ENCODE peak calls at places on chromosomes 4 and X, in six cellular contexts. One of them, this sample, is unnamed.

GRCh38 chrX:16825306-16826035 is 39.2 kb downstream of the TXLNG start:
- DNase-seq in tibial nerve: no peak
- DNase-seq in pancreas: no peak
- DNase-seq in Jurkat, Clone E6-1: no peak
- DNase-seq in bronchial epithelial cell: peak
- DNase-seq in BJ: no peak
- DNase-seq in this sample: no peak

GRCh38 chr4:38160487-38161207 is 200.4 kb downstream of the PTTG2 start:
- DNase-seq in BJ: peak
- DNase-seq in bronchial epithelial cell: peak
- DNase-seq in Jurkat, Clone E6-1: no peak
- DNase-seq in pancreas: no peak
- DNase-seq in tibial nerve: peak
- DNase-seq in this sample: peak

GRCh38 chr4:187357045-187357643 is 633.5 kb upstream of the FAT1 start:
- DNase-seq in tibial nerve: no peak
- DNase-seq in bronchial epithelial cell: no peak
- DNase-seq in BJ: no peak
- DNase-seq in Jurkat, Clone E6-1: no peak
- DNase-seq in pancreas: no peak
- DNase-seq in this sample: no peak

GRCh38 chr4:38034986-38035882 is 75.0 kb downstream of the PTTG2 start:
- DNase-seq in BJ: no peak
- DNase-seq in pancreas: no peak
- DNase-seq in tibial nerve: peak
- DNase-seq in Jurkat, Clone E6-1: peak
- DNase-seq in bronchial epithelial cell: peak
- DNase-seq in this sample: no peak

GRCh38 chrX:97547873-97548578 is 664.3 kb downstream of the RPA4 start:
- DNase-seq in tibial nerve: no peak
- DNase-seq in Jurkat, Clone E6-1: no peak
- DNase-seq in bronchial epithelial cell: peak
- DNase-seq in pancreas: no peak
- DNase-seq in BJ: no peak
- DNase-seq in this sample: no peak

GRCh38 chr4:141140271-141141205 is 7.3 kb upstream of the RNF150 start:
- DNase-seq in tibial nerve: no peak
- DNase-seq in pancreas: no peak
- DNase-seq in bronchial epithelial cell: no peak
- DNase-seq in Jurkat, Clone E6-1: no peak
- DNase-seq in BJ: peak
- DNase-seq in this sample: no peak

GRCh38 chrX:34880656-34881055 is 61.9 kb upstream of the FAM47B start:
- DNase-seq in Jurkat, Clone E6-1: no peak
- DNase-seq in tibial nerve: no peak
- DNase-seq in BJ: peak
- DNase-seq in pancreas: no peak
- DNase-seq in bronchial epithelial cell: peak
- DNase-seq in this sample: no peak

GRCh38 chr4:170940043-170940724 is 850.4 kb upstream of the AADAT start:
- DNase-seq in tibial nerve: no peak
- DNase-seq in pancreas: no peak
- DNase-seq in BJ: no peak
- DNase-seq in Jurkat, Clone E6-1: no peak
- DNase-seq in bronchial epithelial cell: no peak
- DNase-seq in this sample: no peak

GRCh38 chrX:13476384-13476783 is 93.0 kb upstream of the EGFL6 start:
- DNase-seq in Jurkat, Clone E6-1: no peak
- DNase-seq in BJ: no peak
- DNase-seq in tibial nerve: no peak
- DNase-seq in bronchial epithelial cell: no peak
- DNase-seq in pancreas: no peak
- DNase-seq in this sample: no peak

GRCh38 chrX:135010921-135011320 is 11.4 kb downstream of the RTL8B start:
- DNase-seq in bronchial epithelial cell: no peak
- DNase-seq in tibial nerve: no peak
- DNase-seq in BJ: no peak
- DNase-seq in Jurkat, Clone E6-1: no peak
- DNase-seq in pancreas: no peak
- DNase-seq in this sample: no peak

GRCh38 chr4:182478475-182478874 is 235.3 kb downstream of the TENM3 start:
- DNase-seq in pancreas: no peak
- DNase-seq in bronchial epithelial cell: peak
- DNase-seq in BJ: no peak
- DNase-seq in tibial nerve: no peak
- DNase-seq in Jurkat, Clone E6-1: peak
- DNase-seq in this sample: no peak

GRCh38 chr4:53931423-53932060 is 132.9 kb downstream of the CHIC2 start:
- DNase-seq in BJ: no peak
- DNase-seq in tibial nerve: no peak
- DNase-seq in bronchial epithelial cell: no peak
- DNase-seq in pancreas: no peak
- DNase-seq in Jurkat, Clone E6-1: no peak
- DNase-seq in this sample: no peak
- H3K4me3 ChIP-seq in BJ: no peak
- H3K4me3 ChIP-seq in tibial nerve: no peak
- H3K4me3 ChIP-seq in bronchial epithelial cell: no peak
- H3K4me3 ChIP-seq in pancreas: no peak
- H3K4me3 ChIP-seq in Jurkat, Clone E6-1: no peak
- H3K4me3 ChIP-seq in this sample: no peak

DNA sequence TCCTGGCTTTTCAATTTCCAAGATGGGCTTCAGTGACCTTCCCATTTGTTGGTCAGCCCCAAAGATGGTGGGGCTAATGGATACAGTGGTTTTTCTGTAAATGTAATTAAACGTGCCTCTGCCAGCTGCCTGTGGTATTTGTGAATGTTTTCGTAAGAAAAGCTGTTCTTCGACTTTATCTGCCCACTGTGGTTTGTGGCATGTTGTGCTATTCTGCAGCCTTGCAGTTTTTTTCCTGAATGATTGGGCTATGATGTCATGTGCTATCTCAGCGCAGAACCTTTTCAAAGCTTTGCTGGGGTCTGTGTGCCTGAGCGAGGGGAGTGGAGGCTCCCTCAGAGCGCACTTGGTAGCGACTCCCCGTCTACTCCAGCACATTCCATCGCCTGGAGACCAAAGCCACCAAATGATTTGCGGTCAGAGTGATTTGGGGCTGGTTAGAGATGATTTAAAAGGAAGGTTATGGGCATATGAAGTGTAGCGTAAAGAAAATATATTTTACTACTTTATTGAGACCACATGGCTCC is 137.5 kb downstream of the PALLD start:
- DNase-seq in pancreas: no peak
- DNase-seq in Jurkat, Clone E6-1: peak
- DNase-seq in BJ: peak
- DNase-seq in tibial nerve: no peak
- DNase-seq in bronchial epithelial cell: peak
- DNase-seq in this sample: no peak
- H3K4me3 ChIP-seq in pancreas: no peak
- H3K4me3 ChIP-seq in Jurkat, Clone E6-1: no peak
- H3K4me3 ChIP-seq in BJ: no peak
- H3K4me3 ChIP-seq in tibial nerve: no peak
- H3K4me3 ChIP-seq in bronchial epithelial cell: no peak
- H3K4me3 ChIP-seq in this sample: peak

DNA sequence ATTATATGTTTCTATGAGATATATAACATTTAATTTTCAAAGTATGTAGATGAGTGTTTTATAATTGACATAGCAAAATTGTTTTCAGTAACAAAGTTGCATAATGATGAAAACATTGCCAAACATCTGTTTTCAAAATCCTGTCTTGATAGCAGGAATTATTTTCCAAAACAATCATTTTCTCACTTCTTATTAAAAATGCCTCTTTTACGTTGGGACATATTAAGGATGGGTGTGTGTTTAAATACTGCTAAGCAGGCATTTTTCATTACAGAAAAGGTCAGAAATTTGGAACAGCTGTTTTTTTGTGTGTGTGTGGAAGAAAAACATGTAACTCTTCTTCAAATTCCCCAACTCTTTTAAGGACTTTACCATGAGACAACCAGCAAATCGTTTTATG is 452.0 kb downstream of the SPRY1 start:
- DNase-seq in BJ: no peak
- DNase-seq in pancreas: no peak
- DNase-seq in bronchial epithelial cell: no peak
- DNase-seq in tibial nerve: no peak
- DNase-seq in Jurkat, Clone E6-1: no peak
- DNase-seq in this sample: no peak
- H3K4me3 ChIP-seq in BJ: no peak
- H3K4me3 ChIP-seq in pancreas: no peak
- H3K4me3 ChIP-seq in bronchial epithelial cell: no peak
- H3K4me3 ChIP-seq in tibial nerve: no peak
- H3K4me3 ChIP-seq in Jurkat, Clone E6-1: no peak
- H3K4me3 ChIP-seq in this sample: no peak

GRCh38 chrX:101390664-101391525 is at the start of gene RPL36A:
- DNase-seq in BJ: peak
- DNase-seq in tibial nerve: peak
- DNase-seq in pancreas: peak
- DNase-seq in bronchial epithelial cell: peak
- DNase-seq in Jurkat, Clone E6-1: peak
- DNase-seq in this sample: peak

GRCh38 chrX:101395789-101396188 is 5.0 kb downstream of the RPL36A start:
- DNase-seq in Jurkat, Clone E6-1: no peak
- DNase-seq in bronchial epithelial cell: peak
- DNase-seq in pancreas: no peak
- DNase-seq in BJ: no peak
- DNase-seq in tibial nerve: no peak
- DNase-seq in this sample: no peak

GRCh38 chrX:101391831-101392230 is 1.0 kb downstream of the RPL36A start:
- DNase-seq in Jurkat, Clone E6-1: no peak
- DNase-seq in bronchial epithelial cell: no peak
- DNase-seq in BJ: no peak
- DNase-seq in pancreas: no peak
- DNase-seq in tibial nerve: no peak
- DNase-seq in this sample: no peak

GRCh38 chrX:101394372-101394771 is 3.6 kb downstream of the RPL36A start:
- DNase-seq in bronchial epithelial cell: no peak
- DNase-seq in Jurkat, Clone E6-1: no peak
- DNase-seq in tibial nerve: no peak
- DNase-seq in pancreas: no peak
- DNase-seq in BJ: no peak
- DNase-seq in this sample: no peak

GRCh38 chrX:101393530-101394305 is 2.9 kb downstream of the RPL36A start:
- DNase-seq in pancreas: no peak
- DNase-seq in BJ: no peak
- DNase-seq in Jurkat, Clone E6-1: no peak
- DNase-seq in tibial nerve: no peak
- DNase-seq in bronchial epithelial cell: no peak
- DNase-seq in this sample: no peak
- H3K4me3 ChIP-seq in pancreas: no peak
- H3K4me3 ChIP-seq in BJ: no peak
- H3K4me3 ChIP-seq in Jurkat, Clone E6-1: no peak
- H3K4me3 ChIP-seq in tibial nerve: no peak
- H3K4me3 ChIP-seq in bronchial epithelial cell: no peak
- H3K4me3 ChIP-seq in this sample: no peak

GRCh38 chr4:152678841-152679240 is 956 bp downstream of the TMEM154 start:
- DNase-seq in BJ: no peak
- DNase-seq in tibial nerve: no peak
- DNase-seq in bronchial epithelial cell: peak
- DNase-seq in pancreas: no peak
- DNase-seq in Jurkat, Clone E6-1: no peak
- DNase-seq in this sample: no peak
- H3K4me3 ChIP-seq in BJ: no peak
- H3K4me3 ChIP-seq in tibial nerve: peak
- H3K4me3 ChIP-seq in bronchial epithelial cell: peak
- H3K4me3 ChIP-seq in pancreas: no peak
- H3K4me3 ChIP-seq in Jurkat, Clone E6-1: peak
- H3K4me3 ChIP-seq in this sample: peak

GRCh38 chrX:123188081-123188480 is 4.0 kb downstream of the GRIA3 start:
- DNase-seq in Jurkat, Clone E6-1: no peak
- DNase-seq in tibial nerve: no peak
- DNase-seq in pancreas: no peak
- DNase-seq in bronchial epithelial cell: peak
- DNase-seq in BJ: no peak
- DNase-seq in this sample: no peak
- H3K4me3 ChIP-seq in Jurkat, Clone E6-1: no peak
- H3K4me3 ChIP-seq in tibial nerve: no peak
- H3K4me3 ChIP-seq in pancreas: no peak
- H3K4me3 ChIP-seq in bronchial epithelial cell: no peak
- H3K4me3 ChIP-seq in BJ: no peak
- H3K4me3 ChIP-seq in this sample: no peak

GRCh38 chr4:173362666-173363065 is 8.1 kb upstream of the SAP30 start:
- DNase-seq in bronchial epithelial cell: no peak
- DNase-seq in Jurkat, Clone E6-1: no peak
- DNase-seq in BJ: no peak
- DNase-seq in tibial nerve: no peak
- DNase-seq in pancreas: no peak
- DNase-seq in this sample: no peak
- H3K4me3 ChIP-seq in bronchial epithelial cell: no peak
- H3K4me3 ChIP-seq in Jurkat, Clone E6-1: no peak
- H3K4me3 ChIP-seq in BJ: no peak
- H3K4me3 ChIP-seq in tibial nerve: no peak
- H3K4me3 ChIP-seq in pancreas: no peak
- H3K4me3 ChIP-seq in this sample: no peak

GRCh38 chr4:22237155-22237751 is 278.6 kb downstream of the ADGRA3 start:
- DNase-seq in tibial nerve: no peak
- DNase-seq in bronchial epithelial cell: peak
- DNase-seq in Jurkat, Clone E6-1: peak
- DNase-seq in BJ: no peak
- DNase-seq in pancreas: peak
- DNase-seq in this sample: no peak
- H3K4me3 ChIP-seq in tibial nerve: no peak
- H3K4me3 ChIP-seq in bronchial epithelial cell: no peak
- H3K4me3 ChIP-seq in Jurkat, Clone E6-1: no peak
- H3K4me3 ChIP-seq in BJ: no peak
- H3K4me3 ChIP-seq in pancreas: no peak
- H3K4me3 ChIP-seq in this sample: no peak

GRCh38 chr4:105710012-105710600 is 1.5 kb downstream of the GSTCD start:
- DNase-seq in BJ: no peak
- DNase-seq in bronchial epithelial cell: no peak
- DNase-seq in tibial nerve: no peak
- DNase-seq in pancreas: no peak
- DNase-seq in Jurkat, Clone E6-1: no peak
- DNase-seq in this sample: no peak

GRCh38 chr4:105712766-105713165 is 4.2 kb downstream of the GSTCD start:
- DNase-seq in bronchial epithelial cell: peak
- DNase-seq in Jurkat, Clone E6-1: no peak
- DNase-seq in BJ: no peak
- DNase-seq in tibial nerve: no peak
- DNase-seq in pancreas: no peak
- DNase-seq in this sample: no peak

GRCh38 chr4:105709081-105709450 is 482 bp downstream of the GSTCD start:
- DNase-seq in bronchial epithelial cell: peak
- DNase-seq in Jurkat, Clone E6-1: no peak
- DNase-seq in pancreas: no peak
- DNase-seq in BJ: no peak
- DNase-seq in tibial nerve: peak
- DNase-seq in this sample: no peak

GRCh38 chr4:105708376-105709080 is at the start of the genes GSTCD and INTS12:
- DNase-seq in pancreas: peak
- DNase-seq in bronchial epithelial cell: peak
- DNase-seq in tibial nerve: peak
- DNase-seq in Jurkat, Clone E6-1: peak
- DNase-seq in BJ: peak
- DNase-seq in this sample: peak

GRCh38 chr4:105710678-105711077 is 2.1 kb downstream of the GSTCD start:
- DNase-seq in tibial nerve: no peak
- DNase-seq in pancreas: no peak
- DNase-seq in Jurkat, Clone E6-1: no peak
- DNase-seq in BJ: no peak
- DNase-seq in bronchial epithelial cell: no peak
- DNase-seq in this sample: no peak
- H3K4me3 ChIP-seq in tibial nerve: no peak
- H3K4me3 ChIP-seq in pancreas: no peak
- H3K4me3 ChIP-seq in Jurkat, Clone E6-1: no peak
- H3K4me3 ChIP-seq in BJ: no peak
- H3K4me3 ChIP-seq in bronchial epithelial cell: no peak
- H3K4me3 ChIP-seq in this sample: no peak